ENCODE peak calls at places on chromosomes 16 and 17, in five cellular contexts. N is endodermal cell, M is left ventricle myocardium inferior, P is neural progenitor cell, Z is stomach. Q is an unnamed sample. For H3K36me3, the result is how much of the 10 kb centered on the place peaks cover.

GRCh38 chr17:74543406-74543805 is 2.5 kb downstream of the CD300C start:
- DNase-seq in N (peak), Z (no peak), P (no peak), M (no peak), Q (no peak)

GRCh38 chr16:24701521-24701951 is 27.9 kb upstream of the TNRC6A start:
- DNase-seq in M (no peak), P (no peak), N (no peak), Z (no peak), Q (peak)

GRCh38 chr16:68369168-68369567 is 58.3 kb downstream of the PRMT7 start:
- DNase-seq in N (no peak), P (no peak), M (no peak), Z (no peak), Q (no peak)

GRCh38 chr16:588639-588888 is 1.3 kb upstream of the RAB40C start:
- DNase-seq in N (peak), M (no peak), Z (peak), P (peak), Q (no peak)

GRCh38 chr17:48732688-48733629 is 4.4 kb upstream of the HOXB13 start:
- DNase-seq in N (peak), Z (no peak), P (peak), M (no peak), Q (no peak)

GRCh38 chr17:63961355-63962207 is 11.1 kb downstream of the SCN4A start:
- DNase-seq in Z (peak), N (peak), M (peak), P (peak), Q (peak)

GRCh38 chr17:68288375-68288774 is 2.6 kb downstream of the SLC16A6 start:
- DNase-seq in M (no peak), Z (no peak), P (no peak), N (no peak), Q (peak)

GRCh38 chr17:44645341-44645740 is 10.9 kb upstream of the MEIOC start:
- DNase-seq in M (no peak), Z (no peak), N (no peak), P (no peak), Q (no peak)

GRCh38 chr17:48335858-48336500 is 94.0 kb downstream of the SKAP1 start:
- DNase-seq in Z (no peak), M (no peak), P (peak), N (no peak), Q (no peak)

GRCh38 chr17:32319548-32319905 is 22.4 kb downstream of the C17orf75 start:
- DNase-seq in Z (peak), N (peak), P (peak), M (peak), Q (peak)

GRCh38 chr17:79937981-79938695 is 97.5 kb downstream of the TBC1D16 start:
- DNase-seq in P (peak), N (no peak), Z (no peak), M (no peak), Q (no peak)

GRCh38 chr16:89822188-89823086 is 5.8 kb upstream of the SPIRE2 start:
- DNase-seq in P (peak), Z (no peak), M (no peak), N (no peak), Q (no peak)

GRCh38 chr17:750431-751037 is 1.5 kb downstream of the GEMIN4 start:
- DNase-seq in M (no peak), P (no peak), Z (no peak), N (no peak), Q (no peak)
- H3K4me3 ChIP-seq in M (peak), P (peak), Z (peak), N (peak), Q (peak)

DNA sequence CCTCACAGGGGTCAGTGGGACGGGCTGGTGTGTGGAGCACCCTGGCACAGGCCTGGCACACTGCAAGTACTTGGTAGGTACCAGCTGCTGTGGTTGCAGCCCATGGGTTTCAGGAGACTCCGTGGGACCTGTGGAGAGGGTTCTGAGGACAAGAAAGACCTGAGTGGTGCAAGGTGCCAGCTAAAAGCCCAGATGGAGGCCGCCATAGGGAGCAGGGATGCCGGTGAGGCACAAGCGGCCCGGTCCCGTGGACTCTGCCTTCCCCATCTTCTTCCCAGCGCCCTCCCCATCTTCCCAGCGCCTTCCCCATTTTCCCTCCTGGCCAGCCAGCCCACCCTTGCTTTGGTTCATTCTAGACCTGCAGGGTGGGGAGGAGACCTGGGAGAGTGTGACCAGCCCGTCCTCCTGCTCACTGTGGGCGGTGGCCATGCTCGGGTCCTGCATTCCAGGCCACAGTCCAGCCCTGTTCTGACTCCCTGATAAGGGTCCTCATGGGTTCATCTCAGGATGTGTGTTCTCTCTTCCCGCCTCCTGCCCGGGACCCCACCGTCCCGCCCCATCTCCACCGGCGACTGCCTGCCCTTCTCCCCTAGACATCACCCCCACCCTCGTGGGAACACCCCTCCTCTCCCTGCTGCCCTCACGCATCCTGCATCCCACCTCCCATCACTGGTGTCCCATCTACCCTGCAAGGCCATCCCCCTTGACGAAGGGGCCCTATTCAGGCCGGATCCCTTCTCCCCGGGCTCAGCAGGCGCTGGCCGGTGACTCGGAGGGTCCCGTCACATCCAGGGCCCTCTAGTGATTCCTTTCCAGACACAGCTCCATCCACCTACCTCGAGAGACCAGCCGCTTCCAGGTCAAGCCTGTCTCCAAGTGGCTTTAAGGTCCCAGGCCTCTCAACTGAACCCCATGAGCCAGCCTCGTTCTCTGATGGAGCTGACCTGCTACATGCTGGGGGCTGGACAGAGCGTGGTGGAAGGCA is 3.4 kb downstream of the ZNF469 start:
- DNase-seq in M (peak), Z (no peak), N (no peak), P (no peak), Q (no peak)
- H3K36me3 ChIP-seq in M (under half), Z (under half), N (under half), P (under half), Q (under half)

DNA sequence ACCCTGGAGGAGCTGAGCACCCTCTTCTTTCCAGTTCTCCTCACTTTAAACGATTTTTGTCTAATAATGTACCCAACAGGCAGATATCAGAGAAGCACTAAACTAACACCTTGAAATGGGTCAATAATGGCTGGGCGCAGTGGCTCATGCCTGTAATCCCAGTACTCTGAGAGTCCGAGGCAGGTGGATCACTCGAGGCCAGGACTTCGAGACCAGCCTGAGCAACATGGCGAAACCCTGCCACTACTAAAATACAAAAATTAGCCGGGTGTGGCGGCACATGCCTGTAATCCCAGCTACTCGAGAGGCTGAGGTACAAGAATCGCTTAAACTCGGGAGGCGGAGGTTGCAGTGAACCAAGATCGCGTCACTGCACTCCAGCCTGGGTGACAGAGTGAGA is 57.4 kb downstream of the ZFHX3 start:
- DNase-seq in N (no peak), Z (no peak), P (no peak), M (no peak), Q (no peak)
- H3K4me3 ChIP-seq in N (no peak), Z (no peak), P (no peak), M (peak), Q (peak)

GRCh38 chr17:4548721-4549531 is 6.3 kb downstream of the MYBBP1A start:
- DNase-seq in M (no peak), N (peak), Z (no peak), P (no peak), Q (no peak)

GRCh38 chr17:4551141-4551540 is 4.0 kb downstream of the MYBBP1A start:
- DNase-seq in P (no peak), M (no peak), N (peak), Z (no peak), Q (peak)

GRCh38 chr17:4550534-4551039 is 4.6 kb downstream of the MYBBP1A start:
- DNase-seq in N (peak), Z (no peak), M (no peak), P (no peak), Q (no peak)

GRCh38 chr17:4548061-4548461 is 7.1 kb downstream of the MYBBP1A start:
- DNase-seq in M (no peak), P (no peak), Z (no peak), N (no peak), Q (no peak)

DNA sequence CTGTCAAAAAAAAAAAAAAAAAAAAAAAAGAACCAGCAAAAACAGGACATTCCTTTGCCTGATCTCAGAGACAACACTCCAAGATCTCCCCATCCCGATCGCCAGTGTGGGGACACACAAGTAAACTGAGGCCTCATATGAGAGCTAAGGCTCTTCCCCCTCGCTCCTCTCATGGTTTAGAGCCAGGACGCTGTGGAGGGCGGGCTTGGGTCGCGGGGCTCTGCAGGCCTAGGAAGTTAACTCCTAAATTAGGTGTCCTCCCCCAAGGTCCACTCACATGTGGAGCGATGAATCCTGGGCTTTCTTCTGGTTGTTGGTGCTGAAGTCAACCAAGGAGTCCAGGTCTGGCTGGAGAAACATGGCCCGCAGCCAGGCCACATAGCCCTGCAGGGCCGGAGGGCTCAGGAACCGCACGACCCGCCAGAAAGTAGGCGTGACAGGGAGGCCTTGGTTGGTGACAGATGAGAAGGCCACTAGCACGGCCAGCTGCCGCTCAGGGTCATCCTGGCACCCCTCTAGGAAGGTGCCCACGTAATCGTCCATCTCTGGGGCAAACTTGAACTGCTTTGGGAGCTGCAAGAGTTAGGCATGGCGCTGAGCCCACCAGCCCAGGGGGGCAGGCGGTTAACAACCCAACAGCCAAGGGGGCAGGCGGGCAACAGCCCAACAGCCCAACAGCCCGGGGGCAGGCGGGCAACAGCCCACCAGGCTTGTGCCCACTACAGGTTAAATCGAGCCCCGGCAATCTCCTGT is 5.2 kb downstream of the MYBBP1A start:
- DNase-seq in Z (no peak), M (no peak), P (no peak), N (no peak), Q (no peak)
- H3K36me3 ChIP-seq in Z (half or more), M (half or more), P (under half), N (under half), Q (under half)

GRCh38 chr17:50545306-50545705 is 1.7 kb upstream of the SPATA20 start:
- DNase-seq in N (no peak), M (no peak), P (no peak), Z (no peak), Q (no peak)

GRCh38 chr17:50547035-50547735 is at the start of gene SPATA20:
- DNase-seq in Z (peak), M (peak), N (peak), P (peak), Q (peak)

GRCh38 chr17:50547736-50548083 is 736 bp downstream of the SPATA20 start:
- DNase-seq in M (no peak), N (no peak), P (no peak), Z (peak), Q (peak)

GRCh38 chr17:50548831-50549230 is 1.9 kb downstream of the SPATA20 start:
- DNase-seq in P (no peak), N (no peak), Z (no peak), M (no peak), Q (no peak)

GRCh38 chr17:50546701-50547034 is 306 bp upstream of the SPATA20 start:
- DNase-seq in N (no peak), M (no peak), Z (no peak), P (no peak), Q (no peak)
- H3K4me3 ChIP-seq in N (no peak), M (peak), Z (peak), P (no peak), Q (peak)

Q was measured in MG63.